ENCODE peak calls at places on chromosomes 7 and 10, in nine cellular contexts. One of them, this sample, is unnamed.

GRCh38 chr7:55439627-55440026 is 74.5 kb downstream of the LANCL2 start:
- DNase-seq in T-cell: no peak
- DNase-seq in GM04504: peak; percentile 24
- DNase-seq in CD8-positive, alpha-beta memory T cell: no peak
- DNase-seq in tibial artery: no peak
- DNase-seq in H9: no peak
- DNase-seq in GF-D8: no peak
- DNase-seq in H4: no peak
- DNase-seq in CD4-positive, alpha-beta memory T cell: no peak
- DNase-seq in this sample: no peak

GRCh38 chr7:134927076-134927475 is 59.2 kb upstream of the AGBL3 start:
- DNase-seq in T-cell: no peak
- DNase-seq in GM04504: no peak
- DNase-seq in CD8-positive, alpha-beta memory T cell: no peak
- DNase-seq in tibial artery: no peak
- DNase-seq in H9: no peak
- DNase-seq in GF-D8: no peak
- DNase-seq in H4: no peak
- DNase-seq in CD4-positive, alpha-beta memory T cell: no peak
- DNase-seq in this sample: no peak

GRCh38 chr10:43254199-43254730 is 12.6 kb downstream of the RASGEF1A start:
- DNase-seq in T-cell: peak; percentile 14
- DNase-seq in GM04504: no peak
- DNase-seq in CD8-positive, alpha-beta memory T cell: peak; percentile 35
- DNase-seq in tibial artery: no peak
- DNase-seq in H9: no peak
- DNase-seq in GF-D8: no peak
- DNase-seq in H4: no peak
- DNase-seq in CD4-positive, alpha-beta memory T cell: no peak
- DNase-seq in this sample: peak; percentile 68

GRCh38 chr7:12067156-12067831 is 143.8 kb upstream of the TMEM106B start:
- DNase-seq in T-cell: peak; percentile 58
- DNase-seq in GM04504: peak; percentile 25
- DNase-seq in CD8-positive, alpha-beta memory T cell: peak; percentile 50
- DNase-seq in tibial artery: no peak
- DNase-seq in H9: peak; percentile 76
- DNase-seq in GF-D8: no peak
- DNase-seq in H4: peak; percentile 77
- DNase-seq in CD4-positive, alpha-beta memory T cell: peak; percentile 58
- DNase-seq in this sample: no peak

GRCh38 chr7:96991850-96992623 is 13.3 kb upstream of the DLX6 start:
- DNase-seq in T-cell: no peak
- DNase-seq in GM04504: no peak
- DNase-seq in CD8-positive, alpha-beta memory T cell: no peak
- DNase-seq in tibial artery: no peak
- DNase-seq in H9: peak; percentile 32
- DNase-seq in GF-D8: no peak
- DNase-seq in H4: no peak
- DNase-seq in CD4-positive, alpha-beta memory T cell: no peak
- DNase-seq in this sample: no peak

GRCh38 chr7:22732556-22733126 is 5.6 kb downstream of the IL6 start:
- DNase-seq in T-cell: no peak
- DNase-seq in GM04504: no peak
- DNase-seq in CD8-positive, alpha-beta memory T cell: no peak
- DNase-seq in tibial artery: no peak
- DNase-seq in H9: no peak
- DNase-seq in GF-D8: no peak
- DNase-seq in H4: no peak
- DNase-seq in CD4-positive, alpha-beta memory T cell: no peak
- DNase-seq in this sample: no peak

GRCh38 chr10:103145860-103146466 is 47.1 kb downstream of the NT5C2 start:
- DNase-seq in T-cell: no peak
- DNase-seq in GM04504: peak; percentile 80
- DNase-seq in CD8-positive, alpha-beta memory T cell: no peak
- DNase-seq in tibial artery: peak; percentile 78
- DNase-seq in H9: no peak
- DNase-seq in GF-D8: no peak
- DNase-seq in H4: peak; percentile 60
- DNase-seq in CD4-positive, alpha-beta memory T cell: no peak
- DNase-seq in this sample: no peak

GRCh38 chr10:96706331-96706853 is 13.9 kb downstream of the PIK3AP1 start:
- DNase-seq in T-cell: no peak
- DNase-seq in GM04504: no peak
- DNase-seq in CD8-positive, alpha-beta memory T cell: no peak
- DNase-seq in tibial artery: no peak
- DNase-seq in H9: no peak
- DNase-seq in GF-D8: no peak
- DNase-seq in H4: no peak
- DNase-seq in CD4-positive, alpha-beta memory T cell: no peak
- DNase-seq in this sample: no peak

GRCh38 chr7:73894851-73895441 is 34.0 kb downstream of the TMEM270 start:
- DNase-seq in T-cell: no peak
- DNase-seq in GM04504: peak; percentile 98
- DNase-seq in CD8-positive, alpha-beta memory T cell: no peak
- DNase-seq in tibial artery: peak; percentile 99
- DNase-seq in H9: no peak
- DNase-seq in GF-D8: no peak
- DNase-seq in H4: peak; percentile 70
- DNase-seq in CD4-positive, alpha-beta memory T cell: no peak
- DNase-seq in this sample: no peak

GRCh38 chr7:80039255-80039884 is 95.3 kb upstream of the GNAI1 start:
- DNase-seq in T-cell: no peak
- DNase-seq in GM04504: no peak
- DNase-seq in CD8-positive, alpha-beta memory T cell: no peak
- DNase-seq in tibial artery: no peak
- DNase-seq in H9: no peak
- DNase-seq in GF-D8: no peak
- DNase-seq in H4: no peak
- DNase-seq in CD4-positive, alpha-beta memory T cell: no peak
- DNase-seq in this sample: no peak

GRCh38 chr7:80807166-80807900 is 111.5 kb downstream of the SEMA3C start:
- DNase-seq in T-cell: no peak
- DNase-seq in GM04504: no peak
- DNase-seq in CD8-positive, alpha-beta memory T cell: no peak
- DNase-seq in tibial artery: no peak
- DNase-seq in H9: no peak
- DNase-seq in GF-D8: no peak
- DNase-seq in H4: no peak
- DNase-seq in CD4-positive, alpha-beta memory T cell: no peak
- DNase-seq in this sample: no peak

GRCh38 chr7:74449809-74450397 is 3.8 kb upstream of the GTF2IRD1 start:
- DNase-seq in T-cell: peak; percentile 63
- DNase-seq in GM04504: no peak
- DNase-seq in CD8-positive, alpha-beta memory T cell: peak; percentile 44
- DNase-seq in tibial artery: no peak
- DNase-seq in H9: peak; percentile 91
- DNase-seq in GF-D8: no peak
- DNase-seq in H4: peak; percentile 47
- DNase-seq in CD4-positive, alpha-beta memory T cell: peak; percentile 59
- DNase-seq in this sample: no peak

GRCh38 chr10:46299531-46300366 is 13.0 kb downstream of the ANTXRL start:
- DNase-seq in T-cell: no peak
- DNase-seq in GM04504: no peak
- DNase-seq in CD8-positive, alpha-beta memory T cell: no peak
- DNase-seq in tibial artery: no peak
- DNase-seq in H9: peak; percentile 41
- DNase-seq in GF-D8: no peak
- DNase-seq in H4: no peak
- DNase-seq in CD4-positive, alpha-beta memory T cell: no peak
- DNase-seq in this sample: no peak

GRCh38 chr7:41696323-41696916 is 6.5 kb downstream of the INHBA start:
- DNase-seq in T-cell: no peak
- DNase-seq in GM04504: peak; percentile 68
- DNase-seq in CD8-positive, alpha-beta memory T cell: no peak
- DNase-seq in tibial artery: peak; percentile 91
- DNase-seq in H9: peak; percentile 81
- DNase-seq in GF-D8: no peak
- DNase-seq in H4: peak; percentile 77
- DNase-seq in CD4-positive, alpha-beta memory T cell: no peak
- DNase-seq in this sample: no peak

GRCh38 chr7:16098058-16098457 is 323.3 kb downstream of the CRPPA start:
- DNase-seq in T-cell: no peak
- DNase-seq in GM04504: no peak
- DNase-seq in CD8-positive, alpha-beta memory T cell: no peak
- DNase-seq in tibial artery: no peak
- DNase-seq in H9: no peak
- DNase-seq in GF-D8: no peak
- DNase-seq in H4: no peak
- DNase-seq in CD4-positive, alpha-beta memory T cell: no peak
- DNase-seq in this sample: no peak

GRCh38 chr10:117830832-117831231 is 215.9 kb downstream of the RAB11FIP2 start:
- DNase-seq in T-cell: peak; percentile 15
- DNase-seq in GM04504: no peak
- DNase-seq in CD8-positive, alpha-beta memory T cell: peak; percentile 11
- DNase-seq in tibial artery: no peak
- DNase-seq in H9: peak; percentile 64
- DNase-seq in GF-D8: no peak
- DNase-seq in H4: no peak
- DNase-seq in CD4-positive, alpha-beta memory T cell: peak; percentile 46
- DNase-seq in this sample: no peak

GRCh38 chr7:96901822-96902412 is 103.4 kb upstream of the DLX6 start:
- DNase-seq in T-cell: no peak
- DNase-seq in GM04504: no peak
- DNase-seq in CD8-positive, alpha-beta memory T cell: no peak
- DNase-seq in tibial artery: no peak
- DNase-seq in H9: no peak
- DNase-seq in GF-D8: no peak
- DNase-seq in H4: no peak
- DNase-seq in CD4-positive, alpha-beta memory T cell: no peak
- DNase-seq in this sample: no peak

GRCh38 chr7:36726806-36727503 is 2.7 kb upstream of the AOAH start:
- DNase-seq in T-cell: no peak
- DNase-seq in GM04504: no peak
- DNase-seq in CD8-positive, alpha-beta memory T cell: no peak
- DNase-seq in tibial artery: no peak
- DNase-seq in H9: no peak
- DNase-seq in GF-D8: peak; percentile 87
- DNase-seq in H4: no peak
- DNase-seq in CD4-positive, alpha-beta memory T cell: no peak
- DNase-seq in this sample: no peak

GRCh38 chr10:51716981-51717380 is 17.6 kb upstream of the CSTF2T start:
- DNase-seq in T-cell: no peak
- DNase-seq in GM04504: no peak
- DNase-seq in CD8-positive, alpha-beta memory T cell: no peak
- DNase-seq in tibial artery: no peak
- DNase-seq in H9: no peak
- DNase-seq in GF-D8: no peak
- DNase-seq in H4: no peak
- DNase-seq in CD4-positive, alpha-beta memory T cell: no peak
- DNase-seq in this sample: no peak

GRCh38 chr10:122221958-122222357 is 49.1 kb upstream of the BTBD16 start:
- DNase-seq in T-cell: no peak
- DNase-seq in GM04504: no peak
- DNase-seq in CD8-positive, alpha-beta memory T cell: no peak
- DNase-seq in tibial artery: no peak
- DNase-seq in H9: no peak
- DNase-seq in GF-D8: no peak
- DNase-seq in H4: no peak
- DNase-seq in CD4-positive, alpha-beta memory T cell: no peak
- DNase-seq in this sample: no peak

GRCh38 chr10:86821600-86821999 is 65.2 kb downstream of the BMPR1A start:
- DNase-seq in T-cell: no peak
- DNase-seq in GM04504: no peak
- DNase-seq in CD8-positive, alpha-beta memory T cell: no peak
- DNase-seq in tibial artery: no peak
- DNase-seq in H9: no peak
- DNase-seq in GF-D8: no peak
- DNase-seq in H4: no peak
- DNase-seq in CD4-positive, alpha-beta memory T cell: no peak
- DNase-seq in this sample: no peak

GRCh38 chr7:41313171-41313570 is 389.7 kb downstream of the INHBA start:
- DNase-seq in T-cell: no peak
- DNase-seq in GM04504: no peak
- DNase-seq in CD8-positive, alpha-beta memory T cell: no peak
- DNase-seq in tibial artery: no peak
- DNase-seq in H9: no peak
- DNase-seq in GF-D8: no peak
- DNase-seq in H4: no peak
- DNase-seq in CD4-positive, alpha-beta memory T cell: no peak
- DNase-seq in this sample: no peak

GRCh38 chr7:12570148-12570528 is 382 bp upstream of the SCIN start:
- DNase-seq in T-cell: no peak
- DNase-seq in GM04504: no peak
- DNase-seq in CD8-positive, alpha-beta memory T cell: no peak
- DNase-seq in tibial artery: no peak
- DNase-seq in H9: no peak
- DNase-seq in GF-D8: no peak
- DNase-seq in H4: no peak
- DNase-seq in CD4-positive, alpha-beta memory T cell: peak; percentile 2
- DNase-seq in this sample: no peak

GRCh38 chr10:119139464-119140067 is 25.9 kb downstream of the SFXN4 start:
- DNase-seq in T-cell: peak; percentile 62
- DNase-seq in GM04504: no peak
- DNase-seq in CD8-positive, alpha-beta memory T cell: peak; percentile 29
- DNase-seq in tibial artery: peak; percentile 55
- DNase-seq in H9: peak; percentile 59
- DNase-seq in GF-D8: peak; percentile 58
- DNase-seq in H4: peak; percentile 35
- DNase-seq in CD4-positive, alpha-beta memory T cell: peak; percentile 41
- DNase-seq in this sample: no peak

GRCh38 chr10:130341325-130341724 is 205.1 kb downstream of the GLRX3 start:
- DNase-seq in T-cell: no peak
- DNase-seq in GM04504: no peak
- DNase-seq in CD8-positive, alpha-beta memory T cell: no peak
- DNase-seq in tibial artery: no peak
- DNase-seq in H9: peak; percentile 71
- DNase-seq in GF-D8: no peak
- DNase-seq in H4: no peak
- DNase-seq in CD4-positive, alpha-beta memory T cell: no peak
- DNase-seq in this sample: peak; percentile 66

GRCh38 chr10:101018118-101018599 is 12.8 kb downstream of the PDZD7 start:
- DNase-seq in T-cell: no peak
- DNase-seq in GM04504: no peak
- DNase-seq in CD8-positive, alpha-beta memory T cell: no peak
- DNase-seq in tibial artery: no peak
- DNase-seq in H9: peak; percentile 57
- DNase-seq in GF-D8: peak; percentile 65
- DNase-seq in H4: no peak
- DNase-seq in CD4-positive, alpha-beta memory T cell: no peak
- DNase-seq in this sample: no peak

GRCh38 chr7:74405899-74406512 is 47.7 kb upstream of the GTF2IRD1 start:
- DNase-seq in T-cell: no peak
- DNase-seq in GM04504: no peak
- DNase-seq in CD8-positive, alpha-beta memory T cell: no peak
- DNase-seq in tibial artery: no peak
- DNase-seq in H9: no peak
- DNase-seq in GF-D8: peak; percentile 69
- DNase-seq in H4: no peak
- DNase-seq in CD4-positive, alpha-beta memory T cell: no peak
- DNase-seq in this sample: no peak

GRCh38 chr10:90787906-90788491 is 69.8 kb downstream of the HTR7 start:
- DNase-seq in T-cell: no peak
- DNase-seq in GM04504: no peak
- DNase-seq in CD8-positive, alpha-beta memory T cell: no peak
- DNase-seq in tibial artery: no peak
- DNase-seq in H9: peak; percentile 46
- DNase-seq in GF-D8: no peak
- DNase-seq in H4: peak; percentile 33
- DNase-seq in CD4-positive, alpha-beta memory T cell: peak; percentile 7
- DNase-seq in this sample: no peak

GRCh38 chr7:66497346-66497745 is 131.3 kb upstream of the KCTD7 start:
- DNase-seq in T-cell: no peak
- DNase-seq in GM04504: no peak
- DNase-seq in CD8-positive, alpha-beta memory T cell: no peak
- DNase-seq in tibial artery: no peak
- DNase-seq in H9: no peak
- DNase-seq in GF-D8: no peak
- DNase-seq in H4: no peak
- DNase-seq in CD4-positive, alpha-beta memory T cell: no peak
- DNase-seq in this sample: no peak

GRCh38 chr10:9900765-9901164 is 1116.9 kb upstream of the CELF2 start:
- DNase-seq in T-cell: no peak
- DNase-seq in GM04504: no peak
- DNase-seq in CD8-positive, alpha-beta memory T cell: no peak
- DNase-seq in tibial artery: no peak
- DNase-seq in H9: no peak
- DNase-seq in GF-D8: no peak
- DNase-seq in H4: no peak
- DNase-seq in CD4-positive, alpha-beta memory T cell: no peak
- DNase-seq in this sample: no peak

GRCh38 chr10:120369831-120370230 is 87.2 kb upstream of the PLPP4 start:
- DNase-seq in T-cell: no peak
- DNase-seq in GM04504: no peak
- DNase-seq in CD8-positive, alpha-beta memory T cell: no peak
- DNase-seq in tibial artery: no peak
- DNase-seq in H9: no peak
- DNase-seq in GF-D8: no peak
- DNase-seq in H4: no peak
- DNase-seq in CD4-positive, alpha-beta memory T cell: no peak
- DNase-seq in this sample: no peak

This sample was measured in type B pancreatic cell.